ENCODE peak calls at places on chromosomes 5 and 9, in ten cellular contexts. J, P, C, X, A, V, F, K, Q and N are unnamed samples.

GRCh38 chr5:38639377-38640011 is 83.0 kb upstream of the LIFR start:
- ATAC-seq in C (no peak), F (peak; percentile 63), X (no peak), V (no peak), K (no peak), P (no peak), A (no peak), Q (no peak), J (no peak), N (no peak)

GRCh38 chr9:130483281-130483949 is 38.7 kb downstream of the ASS1 start:
- ATAC-seq in F (no peak), J (no peak), C (no peak), Q (no peak), V (no peak), P (no peak), K (no peak), X (no peak), A (no peak), N (no peak)

GRCh38 chr5:146007270-146007669 is 70.9 kb downstream of the SH3RF2 start:
- ATAC-seq in X (no peak), A (peak; percentile 68), C (no peak), F (peak; percentile 63), K (no peak), V (peak; percentile 87), J (no peak), P (no peak), Q (no peak), N (no peak)

GRCh38 chr9:110799396-110799795 is 130.8 kb downstream of the MUSK start:
- ATAC-seq in C (no peak), A (no peak), J (no peak), K (no peak), P (no peak), F (no peak), Q (no peak), X (no peak), V (no peak), N (no peak)

GRCh38 chr9:113566712-113567071 is 103.2 kb downstream of the RGS3 start:
- ATAC-seq in J (no peak), P (no peak), A (no peak), V (no peak), X (no peak), C (no peak), F (peak; percentile 52), K (no peak), Q (no peak), N (no peak)

GRCh38 chr5:28014779-28015178 is 976.4 kb upstream of the CDH9 start:
- ATAC-seq in A (no peak), K (no peak), C (no peak), F (no peak), X (no peak), J (no peak), V (no peak), P (no peak), Q (no peak), N (no peak)

GRCh38 chr9:123239726-123240125 is 28.7 kb downstream of the STRBP start:
- ATAC-seq in F (no peak), V (no peak), J (no peak), P (no peak), X (no peak), C (no peak), Q (no peak), K (no peak), A (no peak), N (no peak)

GRCh38 chr5:172509405-172509781 is 55.1 kb upstream of the SH3PXD2B start:
- ATAC-seq in J (no peak), C (no peak), F (no peak), V (peak; percentile 39), Q (no peak), A (no peak), P (no peak), X (no peak), K (no peak), N (no peak)

GRCh38 chr9:11417782-11418181 is 805.0 kb upstream of the PTPRD start:
- ATAC-seq in Q (no peak), C (no peak), A (no peak), X (no peak), F (peak; percentile 69), J (no peak), P (no peak), K (no peak), V (no peak), N (no peak)